ENCODE peak calls at places on chromosome 10, in five cellular contexts. G, V, N, P and E are unnamed samples.
A peak's percentile ranks its signal among the peaks of the same experiment; 100 is the strongest.

GRCh38 chr10:87547734-87548311 is 43.1 kb downstream of the MINPP1 start:
- DNase-seq in N (no peak), G (no peak), V (no peak), P (no peak), E (no peak)

GRCh38 chr10:102673961-102674511 is 29.8 kb downstream of the TRIM8 start:
- DNase-seq in G (peak; percentile 78), V (no peak), P (peak; percentile 60), N (no peak), E (peak; percentile 76)

GRCh38 chr10:86632009-86632800 is 22.1 kb upstream of the OPN4 start:
- DNase-seq in V (no peak), P (no peak), N (no peak), G (no peak), E (no peak)

GRCh38 chr10:14356921-14357320 is 26.2 kb upstream of the FRMD4A start:
- DNase-seq in V (no peak), N (no peak), G (no peak), P (no peak), E (no peak)

GRCh38 chr10:83819609-83820008 is 319.7 kb upstream of the GHITM start:
- DNase-seq in V (no peak), P (no peak), N (no peak), G (no peak), E (no peak)

GRCh38 chr10:78831001-78831400 is 237.8 kb upstream of the ZMIZ1 start:
- DNase-seq in N (no peak), V (no peak), G (no peak), P (no peak), E (no peak)

GRCh38 chr10:43260911-43261577 is 5.8 kb downstream of the RASGEF1A start:
- DNase-seq in V (no peak), G (peak; percentile 68), P (no peak), N (no peak), E (peak; percentile 57)

GRCh38 chr10:9709849-9710248 is 1307.8 kb upstream of the CELF2 start:
- DNase-seq in V (no peak), P (no peak), G (no peak), N (no peak), E (no peak)

GRCh38 chr10:86289577-86289868 is 77.1 kb downstream of the GRID1 start:
- DNase-seq in N (no peak), V (no peak), P (no peak), G (peak; percentile 16), E (peak; percentile 1)

GRCh38 chr10:11553773-11554381 is 57.6 kb downstream of the USP6NL start:
- DNase-seq in G (no peak), P (no peak), V (peak; percentile 87), N (no peak), E (no peak)

GRCh38 chr10:43857206-43857952 is 208.7 kb upstream of the ZNF32 start:
- DNase-seq in P (no peak), G (no peak), N (no peak), V (no peak), E (peak; percentile 69)

GRCh38 chr10:21002097-21002878 is 105.2 kb upstream of the NEBL start:
- DNase-seq in V (no peak), N (no peak), G (no peak), P (no peak), E (no peak)

GRCh38 chr10:114575417-114576131 is 82.5 kb downstream of the ABLIM1 start:
- DNase-seq in P (no peak), G (no peak), V (no peak), N (no peak), E (no peak)

GRCh38 chr10:96700477-96701099 is 19.7 kb downstream of the PIK3AP1 start:
- DNase-seq in P (no peak), V (no peak), N (no peak), G (no peak), E (no peak)
- H3K9ac ChIP-seq in P (no peak overlapping the region), V (peak overlapping the region; percentile 75), N (no peak overlapping the region), G (no peak overlapping the region), E (no peak overlapping the region)

DNA sequence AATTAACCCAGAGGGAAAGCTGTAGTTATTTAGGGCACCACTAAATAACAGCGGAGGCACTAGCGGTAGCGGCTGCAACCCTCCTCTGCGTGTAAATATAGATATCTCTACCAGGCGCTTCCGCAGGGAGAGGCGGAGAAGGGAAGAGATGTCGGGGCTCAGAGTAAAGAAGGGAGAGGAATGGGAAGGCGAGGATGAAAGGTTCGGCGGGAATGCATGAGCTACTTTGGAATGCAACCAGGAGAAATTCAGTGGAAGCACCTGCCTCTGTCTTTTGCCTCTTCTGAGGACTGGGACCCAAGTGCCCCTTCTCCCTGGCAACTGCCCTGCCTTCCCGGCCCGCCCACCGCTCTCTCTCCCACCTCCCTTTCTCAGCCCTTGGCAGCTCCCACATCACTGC is 698.3 kb downstream of the PARD3 start:
- DNase-seq in N (no peak), P (peak; percentile 32), G (no peak), V (no peak), E (no peak)
- TF ChIP-seq SIN3A in N (no peak), P (no peak), G (no peak), V (no peak), E (no peak)

DNA sequence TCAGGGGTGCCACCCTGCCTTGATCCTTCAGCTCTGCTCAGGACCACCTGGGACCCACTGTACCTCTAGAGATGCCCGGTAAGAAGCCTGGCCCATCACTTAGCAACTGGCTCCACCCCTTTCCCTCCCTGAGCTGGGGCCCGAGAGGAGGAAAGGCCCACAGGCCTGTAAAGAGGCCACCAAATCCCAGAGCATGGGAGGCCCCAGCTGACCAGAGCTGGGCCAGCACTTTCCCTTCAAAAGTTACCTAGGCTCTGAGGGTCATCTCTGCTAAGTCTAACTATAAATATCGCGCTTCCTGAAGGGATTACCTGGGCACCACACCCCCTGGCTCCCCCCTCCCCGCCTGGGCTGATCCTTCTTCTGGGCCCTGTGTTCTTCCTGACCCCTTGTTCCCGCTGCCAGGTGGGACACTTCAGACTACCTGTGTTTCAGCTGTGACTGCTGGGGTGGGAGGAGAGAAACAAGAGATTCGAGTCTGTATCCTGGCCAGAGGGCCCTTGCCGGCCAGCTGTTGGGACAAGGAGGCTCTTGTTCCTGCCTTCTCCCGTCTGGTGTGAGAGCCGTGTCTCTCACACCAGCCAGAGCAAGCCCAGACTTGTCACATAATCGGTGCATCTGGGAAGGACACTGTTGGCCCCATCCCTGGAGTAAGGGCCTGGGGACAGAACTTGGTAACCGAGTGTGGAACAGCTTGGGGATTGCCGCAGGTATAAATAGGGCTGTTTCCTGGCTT is 22.8 kb upstream of the ANKRD2 start:
- DNase-seq in P (peak; percentile 29), N (no peak), V (no peak), G (no peak), E (peak; percentile 56)
- H3K9ac ChIP-seq in P (peak overlapping the region; percentile 55), N (no peak overlapping the region), V (no peak overlapping the region), G (no peak overlapping the region), E (peak overlapping the region; percentile 26)

DNA sequence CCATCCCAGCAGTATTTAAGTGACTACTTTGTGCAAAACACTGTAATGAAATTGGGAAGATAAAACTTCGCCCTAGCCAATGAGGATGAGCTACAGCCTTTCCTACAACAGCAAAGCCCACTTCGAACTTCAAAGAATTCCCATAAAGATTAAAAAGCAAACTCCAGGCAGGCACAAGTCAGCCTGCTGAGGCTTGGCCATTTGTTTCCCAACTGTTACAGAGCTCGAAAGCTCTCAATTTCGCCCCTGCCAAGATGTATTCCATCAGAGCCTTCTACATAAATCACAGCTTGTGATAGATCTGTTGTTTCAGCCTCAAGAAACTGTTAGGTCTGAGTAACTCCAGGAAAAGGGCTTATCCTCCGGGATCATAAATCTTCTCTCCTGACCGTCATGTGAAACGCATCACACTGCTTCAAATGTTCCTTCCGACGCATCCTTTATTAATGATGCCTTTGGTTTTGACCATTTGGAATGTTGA is 172.0 kb downstream of the ADAM12 start:
- DNase-seq in P (no peak), N (no peak), G (no peak), V (no peak), E (no peak)
- TF ChIP-seq SIN3A in P (no peak), N (no peak), G (no peak), V (no peak), E (peak; percentile 24)

GRCh38 chr10:101141622-101142532 is 10.8 kb downstream of the TLX1 start:
- DNase-seq in G (peak; percentile 75), P (peak; percentile 71), N (peak; percentile 81), V (peak; percentile 4), E (peak; percentile 92)

GRCh38 chr10:101138788-101139420 is 7.8 kb downstream of the TLX1 start:
- DNase-seq in N (no peak), G (no peak), V (no peak), P (no peak), E (no peak)

GRCh38 chr10:101140950-101141621 is 10.0 kb downstream of the TLX1 start:
- DNase-seq in N (no peak), G (no peak), V (no peak), P (no peak), E (no peak)

GRCh38 chr10:101139421-101139911 is 8.4 kb downstream of the TLX1 start:
- DNase-seq in N (no peak), P (peak; percentile 16), V (no peak), G (no peak), E (peak; percentile 70)

DNA sequence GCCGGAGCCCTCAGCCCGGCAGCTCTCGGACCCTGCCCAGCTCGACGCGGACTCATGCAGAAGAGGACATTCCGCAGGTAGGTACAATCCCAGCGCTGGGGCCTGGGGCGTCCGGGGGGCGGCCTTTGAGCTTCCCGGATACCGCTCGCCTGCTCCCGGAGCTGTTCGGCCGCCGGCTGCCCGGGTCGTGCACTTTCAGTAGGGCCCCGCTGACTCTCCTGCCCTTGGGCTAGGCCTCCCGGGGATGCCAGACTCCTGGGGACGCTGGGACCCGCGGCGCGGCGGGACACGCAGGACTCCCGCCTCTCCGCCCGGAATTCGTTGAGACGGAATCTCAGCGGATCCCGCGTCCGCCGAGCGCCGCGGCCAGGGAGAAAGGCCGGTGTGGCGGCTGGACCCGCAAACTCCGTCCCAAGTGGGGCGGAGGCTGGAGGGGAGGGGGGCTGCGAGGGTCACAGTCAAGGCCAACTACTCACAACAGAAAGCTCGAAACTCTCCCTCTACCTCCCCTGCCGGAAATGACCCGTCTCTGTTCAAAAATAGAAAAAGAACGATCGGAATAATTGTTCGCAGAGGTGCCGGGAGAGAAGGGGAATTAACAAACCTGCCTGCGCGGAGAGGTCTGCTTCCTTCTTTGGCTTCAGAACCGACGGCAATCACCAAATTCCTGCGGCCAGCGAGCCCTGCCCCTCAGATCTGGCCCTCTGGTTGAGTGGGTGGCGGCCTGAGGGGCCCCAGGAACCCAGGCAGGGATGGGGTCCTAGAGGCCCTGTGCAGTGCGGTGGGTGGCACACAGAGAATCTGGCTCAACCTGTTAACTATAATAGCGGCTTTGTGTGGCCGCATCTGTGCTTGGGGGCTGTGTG is 9.2 kb downstream of the TLX1 start:
- DNase-seq in V (no peak), P (no peak), G (no peak), N (no peak), E (peak; percentile 47)
- H3K9ac ChIP-seq in V (no peak overlapping the region), P (no peak overlapping the region), G (no peak overlapping the region), N (no peak overlapping the region), E (no peak overlapping the region)